ENCODE peak calls at places on chromosomes 2 and 18, in five cellular contexts. H is ovary; K is effector memory CD4-positive, alpha-beta T cell; Y is DND-41; X is neuronal stem cell. O is an unnamed sample. For H3K36me3 and H3K4me1, the result is how much of the 10 kb centered on the place peaks cover.

GRCh38 chr2:100071350-100072043 is 70.9 kb downstream of the AFF3 start:
- DNase-seq in H (no peak), Y (peak), X (no peak), K (no peak), O (no peak)

GRCh38 chr2:197121255-197121654 is 189.3 kb downstream of the ANKRD44 start:
- DNase-seq in K (no peak), X (no peak), Y (no peak), H (no peak), O (no peak)

GRCh38 chr2:218001629-218002028 is 1.2 kb downstream of the TNS1 start:
- DNase-seq in H (no peak), X (no peak), Y (no peak), K (no peak), O (no peak)

GRCh38 chr2:171855401-171855800 is 38.6 kb downstream of the SLC25A12 start:
- DNase-seq in X (no peak), H (no peak), Y (no peak), K (no peak), O (no peak)

GRCh38 chr2:106161938-106162814 is 31.9 kb downstream of the UXS1 start:
- DNase-seq in Y (no peak), H (no peak), X (no peak), K (no peak), O (no peak)

GRCh38 chr2:173962036-173962435 is 3.1 kb downstream of the SP3 start:
- DNase-seq in H (no peak), K (no peak), X (no peak), Y (no peak), O (no peak)

GRCh38 chr2:41414486-41415230 is 633.2 kb upstream of the PKDCC start:
- DNase-seq in K (no peak), H (no peak), X (peak), Y (no peak), O (peak)

GRCh38 chr18:78659748-78660147 is 319.9 kb upstream of the SALL3 start:
- DNase-seq in H (no peak), Y (peak), K (no peak), X (peak), O (no peak)

GRCh38 chr2:69741281-69742169 is at the start of gene ANXA4:
- DNase-seq in Y (peak), X (peak), H (peak), K (peak), O (peak)

GRCh38 chr18:35732652-35733051 is 151.1 kb downstream of the GALNT1 start:
- DNase-seq in Y (no peak), K (no peak), H (no peak), X (no peak), O (no peak)

GRCh38 chr2:162333968-162334367 is 10.0 kb upstream of the GCA start:
- DNase-seq in K (no peak), X (no peak), Y (peak), H (no peak), O (no peak)

GRCh38 chr2:6958616-6959235 is 41.5 kb downstream of the RNF144A start:
- DNase-seq in K (no peak), Y (no peak), X (no peak), H (no peak), O (no peak)

GRCh38 chr18:24071029-24071428 is 56.5 kb downstream of the TTC39C start:
- DNase-seq in K (no peak), X (no peak), H (no peak), Y (no peak), O (no peak)

GRCh38 chr2:225670111-225670974 is 270.8 kb downstream of the NYAP2 start:
- DNase-seq in K (no peak), X (no peak), H (no peak), Y (no peak), O (peak)

GRCh38 chr2:12278217-12278755 is 438.4 kb upstream of the TRIB2 start:
- DNase-seq in K (no peak), X (no peak), H (no peak), Y (no peak), O (no peak)

DNA sequence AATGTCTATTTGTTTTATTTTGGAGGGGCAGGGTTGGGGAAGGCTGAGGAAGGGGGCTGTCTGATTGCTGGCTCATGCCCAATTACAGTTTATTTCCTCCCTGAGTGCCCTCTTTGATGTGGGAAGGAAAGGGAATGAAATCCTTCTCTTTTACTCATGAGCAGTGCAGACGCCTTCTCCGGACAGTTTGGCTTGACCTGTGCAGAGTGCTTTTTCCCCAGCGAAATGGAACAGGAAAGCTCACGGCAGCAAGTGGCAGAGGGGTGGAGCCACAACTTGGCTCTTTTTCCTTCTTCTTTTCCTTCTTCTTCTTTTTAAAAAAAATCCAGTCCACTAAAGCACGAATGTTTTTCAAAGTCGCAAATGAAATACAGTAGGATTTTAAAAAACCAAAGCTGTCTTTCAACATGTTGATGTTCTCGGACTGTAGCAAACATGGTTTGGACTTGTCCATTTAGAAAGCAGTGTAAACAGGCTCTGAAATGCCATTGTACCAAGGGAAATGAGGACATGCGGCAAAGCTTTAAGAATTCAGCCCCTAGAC is 34.6 kb downstream of the RAB31 start:
- DNase-seq in Y (no peak), X (no peak), K (no peak), H (no peak), O (peak)
- H3K4me3 ChIP-seq in Y (no peak), X (peak), K (no peak), H (no peak), O (no peak)

GRCh38 chr2:190987938-190988337 is 26.0 kb downstream of the STAT1 start:
- DNase-seq in Y (no peak), H (no peak), K (no peak), X (no peak), O (no peak)
- H3K36me3 ChIP-seq in Y (half or more), H (under half), K (half or more), X (under half), O (half or more)

DNA sequence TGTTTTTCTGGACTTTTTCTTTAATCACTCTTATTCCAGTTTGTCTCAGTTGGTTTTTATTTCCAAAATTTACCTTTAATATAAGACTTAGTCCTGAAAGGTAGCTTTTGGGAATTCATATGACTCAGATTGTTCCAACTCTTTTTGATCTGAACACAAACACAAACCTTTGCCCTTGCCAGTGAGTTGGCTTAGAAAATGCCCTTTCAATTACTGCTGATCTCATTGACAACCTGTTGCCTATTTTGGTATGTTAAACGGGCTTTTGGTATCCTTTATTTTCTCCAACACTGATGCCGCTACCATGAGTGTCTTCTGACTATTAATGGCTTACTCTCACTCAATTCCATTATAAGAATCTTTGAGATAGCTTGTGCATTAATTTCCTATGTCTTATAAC is 143.4 kb downstream of the GULP1 start:
- DNase-seq in K (no peak), H (no peak), Y (no peak), X (no peak), O (no peak)
- H3K4me1 ChIP-seq in K (under half), H (under half), Y (under half), X (under half), O (under half)

GRCh38 chr18:58224425-58224750 is 180.4 kb downstream of the NEDD4L start:
- DNase-seq in H (no peak), Y (no peak), K (no peak), X (no peak), O (no peak)

GRCh38 chr18:58226476-58226875 is 182.4 kb downstream of the NEDD4L start:
- DNase-seq in H (no peak), X (no peak), Y (no peak), K (no peak), O (no peak)

GRCh38 chr18:58225101-58225500 is 181.1 kb downstream of the NEDD4L start:
- DNase-seq in Y (no peak), X (no peak), K (no peak), H (no peak), O (no peak)

GRCh38 chr18:58222439-58223125 is 178.6 kb downstream of the NEDD4L start:
- DNase-seq in Y (no peak), X (no peak), K (no peak), H (no peak), O (peak)

DNA sequence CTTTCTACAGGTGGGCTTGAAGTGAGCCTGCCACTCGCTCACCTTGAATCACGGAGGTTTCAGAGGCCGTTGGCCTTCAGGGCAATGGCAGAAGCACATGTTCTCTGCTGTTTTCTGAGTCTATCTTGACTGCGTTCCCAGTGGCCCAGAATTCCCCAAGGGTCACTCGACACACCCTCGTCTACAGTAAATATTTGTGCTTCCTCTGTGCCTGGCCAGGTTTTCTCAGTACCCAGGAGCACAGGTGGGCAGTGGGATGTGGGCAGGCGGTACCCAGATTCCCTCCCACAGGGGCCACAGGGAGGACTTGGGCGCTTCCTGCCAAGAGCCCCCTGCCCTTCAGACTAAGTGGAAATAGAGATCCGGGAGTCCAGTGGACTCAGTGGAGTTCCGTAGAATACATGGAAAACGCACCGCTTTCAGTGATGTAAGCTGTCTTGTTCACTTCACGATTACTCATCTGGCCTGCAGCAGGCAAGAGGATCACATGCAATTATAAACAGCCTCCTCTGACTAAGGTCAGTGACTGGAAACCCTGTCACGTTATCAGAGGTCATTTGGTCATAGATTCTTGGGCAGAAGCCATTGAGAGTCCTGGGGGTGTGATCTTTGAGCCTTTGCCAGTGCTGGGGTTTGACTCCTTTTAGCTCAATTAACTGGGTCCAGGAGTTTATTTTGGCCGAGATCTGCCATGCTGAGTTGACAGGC is 179.8 kb downstream of the NEDD4L start:
- DNase-seq in X (no peak), H (no peak), K (no peak), Y (no peak), O (peak)
- H3K4me3 ChIP-seq in X (no peak), H (no peak), K (no peak), Y (no peak), O (peak)

DNA sequence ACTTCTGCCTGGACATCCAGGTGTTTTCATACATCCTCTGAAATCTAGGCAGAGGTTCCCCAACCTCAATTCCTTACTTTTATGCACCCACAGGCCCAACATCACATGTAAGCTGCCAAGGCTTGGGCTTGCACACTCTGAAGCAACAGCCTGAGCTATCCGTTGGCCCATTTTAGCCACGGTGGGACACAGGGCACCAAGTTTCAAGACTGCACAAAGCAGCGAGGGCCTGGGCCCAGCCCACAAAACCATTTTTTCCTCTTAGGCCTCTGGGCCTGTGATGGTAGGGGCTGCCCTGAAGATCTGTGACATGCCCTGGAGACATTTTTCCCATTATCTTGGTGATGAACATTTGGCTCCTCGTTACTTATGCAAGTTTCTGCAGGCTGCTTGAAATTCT is 5.9 kb downstream of the C2orf69 start:
- DNase-seq in H (no peak), X (no peak), Y (no peak), K (no peak), O (no peak)
- H3K36me3 ChIP-seq in H (under half), X (under half), Y (half or more), K (under half), O (half or more)

GRCh38 chr2:127163922-127164321 is 56.2 kb downstream of the CYP27C1 start:
- DNase-seq in K (no peak), H (no peak), X (no peak), Y (no peak), O (no peak)

GRCh38 chr2:127164761-127165538 is 55.1 kb downstream of the CYP27C1 start:
- DNase-seq in X (no peak), Y (peak), K (no peak), H (no peak), O (peak)

GRCh38 chr2:127169066-127169660 is 50.9 kb downstream of the CYP27C1 start:
- DNase-seq in H (no peak), Y (no peak), K (no peak), X (no peak), O (peak)

GRCh38 chr2:127165539-127165935 is 54.6 kb downstream of the CYP27C1 start:
- DNase-seq in Y (no peak), X (no peak), H (no peak), K (no peak), O (no peak)

DNA sequence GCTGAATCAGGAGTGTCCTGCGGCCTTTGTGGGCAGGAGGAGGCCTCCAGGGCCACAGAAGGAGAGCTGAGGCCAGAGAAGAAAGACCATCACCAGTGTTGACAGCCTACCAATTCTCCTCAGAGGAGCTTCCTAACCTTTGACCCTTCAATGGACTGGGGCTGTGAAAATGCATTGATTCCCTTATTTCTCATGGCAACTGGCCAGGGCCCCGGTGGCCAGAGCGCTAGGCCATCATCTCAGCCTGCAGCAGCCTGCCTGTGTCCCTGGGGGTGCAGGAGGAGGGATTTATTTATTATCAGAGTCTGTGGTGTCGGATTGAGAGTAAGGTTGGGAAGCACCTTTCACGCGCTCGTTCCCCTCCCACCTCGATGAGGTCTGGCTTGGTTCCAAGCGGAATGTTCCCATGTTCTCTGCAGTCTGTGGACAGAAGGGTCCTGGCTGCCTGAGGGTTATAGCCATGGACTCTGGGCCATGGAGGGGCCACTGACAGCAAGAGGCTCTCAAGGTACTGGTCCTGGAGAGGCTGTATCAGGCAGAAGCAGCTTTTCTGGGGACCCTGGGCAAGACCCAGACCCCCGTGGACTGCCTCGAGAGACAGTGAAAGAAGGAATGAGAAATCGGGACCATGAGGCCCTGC is 53.8 kb downstream of the CYP27C1 start:
- DNase-seq in X (no peak), H (no peak), Y (no peak), K (no peak), O (no peak)
- H3K4me1 ChIP-seq in X (under half), H (under half), Y (under half), K (under half), O (under half)

DNA sequence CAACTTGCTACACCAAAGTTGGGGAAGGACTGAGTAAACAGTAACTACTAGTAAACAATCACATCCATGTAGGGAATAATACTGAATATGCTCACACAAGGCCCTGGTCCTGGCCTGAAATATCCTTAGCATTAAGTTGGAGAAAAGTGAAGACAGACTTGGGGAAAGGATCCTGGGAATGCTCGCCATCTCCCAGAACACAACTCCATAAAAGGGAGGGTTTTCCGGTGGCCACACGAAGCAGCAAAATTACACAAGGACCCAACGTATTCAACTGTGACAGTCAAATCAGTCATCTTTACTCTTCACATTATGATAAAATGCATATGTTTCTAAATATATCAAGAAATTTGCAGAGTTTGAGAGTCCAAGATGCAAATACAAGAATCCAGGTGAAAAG is 7.3 kb downstream of the NEMP2 start:
- DNase-seq in Y (no peak), X (no peak), H (no peak), K (no peak), O (no peak)
- H3K4me3 ChIP-seq in Y (no peak), X (no peak), H (no peak), K (no peak), O (no peak)